ENCODE peak calls at places on chromosomes 6 and 20, in ten cellular contexts. Y is B cell; K is activated CD8-positive, alpha-beta memory T cell treated with anti-CD3 and anti-CD28 coated beads for 48 hours; H is pancreas; W is posterior cingulate gyrus; A is caudate nucleus; J is Caki2; E is HEK293T; I is NCI-H2107; G is stimulated activated CD4-positive, alpha-beta T cell treated with anti-CD3 and anti-CD28 coated beads, Interleukin-4, amount 100 ng/mL, for 4 hours. P is an unnamed sample.

GRCh38 chr20:46557231-46557956 is 6.9 kb upstream of the OCSTAMP start:
- DNase-seq in W (no peak), H (no peak), J (peak; percentile 19), E (no peak), A (no peak), Y (no peak), I (no peak), K (no peak), G (no peak), P (no peak)

GRCh38 chr6:134115715-134116074 is 63.3 kb upstream of the SLC2A12 start:
- DNase-seq in A (peak; percentile 5), J (no peak), Y (no peak), I (no peak), E (no peak), W (peak; percentile 90), K (no peak), G (no peak), H (no peak), P (no peak)

GRCh38 chr6:139879823-139880356 is 505.4 kb upstream of the CITED2 start:
- DNase-seq in Y (no peak), A (no peak), W (no peak), H (no peak), K (no peak), E (no peak), G (no peak), I (no peak), J (no peak), P (no peak)

GRCh38 chr20:1890469-1891262 is 4.5 kb upstream of the SIRPA start:
- DNase-seq in G (no peak), J (no peak), W (peak; percentile 88), K (no peak), H (no peak), A (no peak), E (no peak), Y (no peak), I (no peak), P (peak; percentile 85)

GRCh38 chr20:63542031-63542559 is 4.9 kb upstream of the PTK6 start:
- DNase-seq in H (no peak), J (no peak), G (no peak), I (no peak), K (no peak), E (no peak), A (no peak), W (no peak), Y (no peak), P (no peak)

GRCh38 chr6:81909162-81909561 is 156.7 kb upstream of the TENT5A start:
- DNase-seq in K (no peak), J (peak; percentile 6), G (no peak), W (no peak), I (no peak), A (no peak), H (no peak), Y (no peak), E (no peak), P (no peak)

GRCh38 chr6:18263561-18264337 is 581 bp downstream of the DEK start:
- DNase-seq in Y (peak; percentile 47), J (peak; percentile 80), H (peak; percentile 67), I (no peak), E (peak; percentile 62), A (no peak), W (peak; percentile 91), G (peak; percentile 14), K (no peak), P (peak; percentile 82)

GRCh38 chr6:167647333-167647732 is 179.4 kb upstream of the AFDN start:
- DNase-seq in W (peak; percentile 21), E (no peak), H (no peak), J (no peak), G (no peak), A (no peak), K (no peak), Y (no peak), I (no peak), P (no peak)

GRCh38 chr6:161139766-161140553 is 133.9 kb downstream of the AGPAT4 start:
- DNase-seq in W (peak; percentile 90), J (peak; percentile 55), H (no peak), K (no peak), A (no peak), G (no peak), I (no peak), Y (no peak), E (no peak), P (no peak)

GRCh38 chr6:25012657-25013056 is 76.9 kb upstream of the RIPOR2 start:
- DNase-seq in W (no peak), Y (no peak), I (no peak), J (no peak), H (no peak), G (no peak), A (no peak), K (no peak), E (no peak), P (no peak)

GRCh38 chr6:147970970-147971369 is 371.7 kb upstream of the SASH1 start:
- DNase-seq in J (no peak), Y (no peak), I (no peak), E (no peak), K (no peak), H (no peak), A (no peak), W (no peak), G (no peak), P (no peak)

GRCh38 chr6:70956451-70957283 is at the start of gene B3GAT2:
- DNase-seq in J (no peak), E (peak; percentile 15), I (peak; percentile 2), A (no peak), H (no peak), Y (no peak), W (peak; percentile 88), G (no peak), K (no peak), P (peak; percentile 16)

GRCh38 chr6:106142876-106143431 is 56.8 kb downstream of the PRDM1 start:
- DNase-seq in G (no peak), A (no peak), E (no peak), H (no peak), K (no peak), Y (no peak), J (no peak), W (no peak), I (no peak), P (no peak)

P was measured in cerebellum.